ENCODE peak calls at places on chromosomes 4 and X, in seven cellular contexts. H, Z, V, N, L, I and X are unnamed samples.

GRCh38 chr4:181475781-181476180 is 767.4 kb upstream of the TENM3 start:
- DNase-seq in H (no peak), Z (no peak), V (no peak), N (no peak), L (no peak), I (peak; percentile 41), X (no peak)

GRCh38 chr4:19478791-19479190 is 772.9 kb upstream of the SLIT2 start:
- DNase-seq in H (no peak), Z (peak; percentile 65), V (peak; percentile 55), N (peak; percentile 53), L (no peak), I (no peak), X (peak; percentile 50)

GRCh38 chr4:123248260-123248659 is 148.3 kb upstream of the SPRY1 start:
- DNase-seq in H (no peak), Z (no peak), V (no peak), N (no peak), L (no peak), I (no peak), X (peak; percentile 37)

GRCh38 chr4:156732634-156733033 is 239.0 kb downstream of the PDGFC start:
- DNase-seq in H (no peak), Z (no peak), V (no peak), N (no peak), L (no peak), I (no peak), X (peak; percentile 33)

GRCh38 chr4:39627413-39627812 is 11.3 kb downstream of the SMIM14 start:
- DNase-seq in H (no peak), Z (no peak), V (no peak), N (no peak), L (no peak), I (no peak), X (no peak)

GRCh38 chr4:113474017-113474416 is 287.5 kb downstream of the CAMK2D start:
- DNase-seq in H (no peak), Z (peak; percentile 97), V (peak; percentile 96), N (peak; percentile 14), L (no peak), I (no peak), X (peak; percentile 97)

GRCh38 chr4:99683913-99684312 is 26.3 kb upstream of the C4orf54 start:
- DNase-seq in H (no peak), Z (no peak), V (no peak), N (no peak), L (no peak), I (no peak), X (no peak)

GRCh38 chrX:75648803-75649588 is 126.2 kb upstream of the ZDHHC15 start:
- DNase-seq in H (no peak), Z (no peak), V (no peak), N (no peak), L (no peak), I (no peak), X (no peak)

GRCh38 chrX:37078434-37078703 is 70.2 kb downstream of the FAM47C start:
- DNase-seq in H (no peak), Z (no peak), V (no peak), N (no peak), L (no peak), I (no peak), X (no peak)

GRCh38 chr4:2060578-2061207 is 1.6 kb downstream of the NAT8L start:
- DNase-seq in H (no peak), Z (no peak), V (no peak), N (no peak), L (no peak), I (peak; percentile 84), X (peak; percentile 20)

GRCh38 chr4:2058264-2059033 is 678 bp upstream of the NAT8L start:
- DNase-seq in H (no peak), Z (no peak), V (no peak), N (no peak), L (no peak), I (peak; percentile 57), X (peak; percentile 49)

GRCh38 chr4:2059034-2059725 is at the start of gene NAT8L:
- DNase-seq in H (no peak), Z (no peak), V (no peak), N (peak; percentile 11), L (no peak), I (peak; percentile 83), X (peak; percentile 47)

GRCh38 chr4:2059726-2060577 is 825 bp downstream of the NAT8L start:
- DNase-seq in H (no peak), Z (no peak), V (no peak), N (no peak), L (no peak), I (peak; percentile 54), X (peak; percentile 56)

GRCh38 chr4:2057382-2058065 is 1.6 kb upstream of the NAT8L start:
- DNase-seq in H (no peak), Z (no peak), V (no peak), N (no peak), L (no peak), I (no peak), X (no peak)
- TF ChIP-seq EZH2 in H (no peak), Z (peak; percentile 38), V (no peak), N (no peak), L (no peak), I (peak; percentile 42), X (peak; percentile 81)

DNA sequence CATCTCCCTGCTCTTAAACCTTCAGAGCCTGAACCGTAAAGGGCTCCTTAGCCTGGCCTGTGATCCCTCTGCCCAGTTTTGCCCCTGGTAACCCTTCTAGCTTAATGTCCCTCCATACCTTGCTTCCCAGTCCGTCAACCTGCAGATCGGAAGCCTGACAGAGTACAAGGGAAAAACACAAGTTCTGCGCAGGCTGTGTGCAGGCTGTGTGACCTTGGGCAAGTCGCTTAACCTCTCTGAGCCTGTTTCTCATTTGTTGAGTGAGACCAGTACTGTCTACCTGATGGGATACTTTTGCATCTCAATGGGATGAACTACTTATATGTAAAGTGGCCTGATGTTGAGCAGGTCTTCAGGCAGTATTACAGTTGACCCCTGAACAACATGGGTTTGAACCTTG is 1.7 kb downstream of the NSDHL start:
- DNase-seq in H (no peak), Z (no peak), V (no peak), N (no peak), L (no peak), I (no peak), X (no peak)
- H3K79me2 ChIP-seq in H (peaks cover 31% of the 10 kb centered on the region), Z (peaks cover 34% of the 10 kb centered on the region), V (peaks cover 46% of the 10 kb centered on the region), N (peaks cover 41% of the 10 kb centered on the region), L (peaks cover 15% of the 10 kb centered on the region), I (peaks cover 51% of the 10 kb centered on the region), X (peaks cover 47% of the 10 kb centered on the region)

DNA sequence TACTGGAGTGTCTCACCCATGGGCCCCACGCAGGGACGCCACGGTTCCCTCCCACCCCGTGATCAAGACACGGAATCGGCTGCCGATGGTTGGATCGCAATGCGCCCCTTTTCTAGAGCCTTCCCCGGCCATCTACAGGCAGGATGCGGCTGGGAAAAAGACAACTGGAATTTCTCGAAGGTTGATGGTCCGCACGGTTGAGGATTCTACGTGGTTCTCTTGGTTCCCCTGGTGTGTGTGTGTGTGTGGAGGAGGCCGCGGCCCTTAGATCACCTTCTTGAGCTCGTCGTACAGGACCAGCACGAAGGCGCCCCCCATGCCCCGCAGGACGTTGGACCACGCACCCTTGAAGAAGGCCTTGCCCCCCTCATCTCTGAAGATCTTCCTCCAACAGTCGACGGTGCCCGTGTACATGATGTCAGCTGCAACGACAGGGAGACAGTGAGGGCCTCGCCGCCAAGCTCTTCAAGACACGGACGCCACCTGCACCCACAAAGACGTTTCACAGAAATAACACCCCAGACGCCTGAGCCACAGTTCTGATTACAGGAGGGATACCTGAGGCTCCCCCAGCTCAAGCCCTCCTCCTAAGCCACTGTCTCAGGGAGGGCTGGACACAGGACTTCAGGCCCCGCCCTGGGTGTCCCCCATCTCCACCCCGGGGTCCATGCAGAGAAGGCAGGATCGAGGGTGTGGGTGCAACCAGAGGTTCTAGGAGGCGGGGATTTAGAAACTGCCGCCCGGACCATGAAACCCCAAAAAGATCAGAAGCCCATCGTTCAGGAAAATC is 5.4 kb downstream of the SLC25A6 start:
- DNase-seq in H (no peak), Z (no peak), V (no peak), N (no peak), L (no peak), I (no peak), X (no peak)
- H4K20me1 ChIP-seq in H (peaks cover 35% of the 10 kb centered on the region), Z (peaks cover 2% of the 10 kb centered on the region), V (peaks cover 85% of the 10 kb centered on the region), N (peaks cover 65% of the 10 kb centered on the region), L (peaks cover 19% of the 10 kb centered on the region), I (peaks cover 37% of the 10 kb centered on the region), X (peaks cover 10% of the 10 kb centered on the region)

GRCh38 chrX:25010784-25011588 is 4.8 kb downstream of the ARX start:
- DNase-seq in H (no peak), Z (no peak), V (no peak), N (no peak), L (no peak), I (no peak), X (no peak)
- TF ChIP-seq EZH2 in H (no peak), Z (no peak), V (peak; percentile 18), N (no peak), L (no peak), I (peak; percentile 57), X (no peak)

DNA sequence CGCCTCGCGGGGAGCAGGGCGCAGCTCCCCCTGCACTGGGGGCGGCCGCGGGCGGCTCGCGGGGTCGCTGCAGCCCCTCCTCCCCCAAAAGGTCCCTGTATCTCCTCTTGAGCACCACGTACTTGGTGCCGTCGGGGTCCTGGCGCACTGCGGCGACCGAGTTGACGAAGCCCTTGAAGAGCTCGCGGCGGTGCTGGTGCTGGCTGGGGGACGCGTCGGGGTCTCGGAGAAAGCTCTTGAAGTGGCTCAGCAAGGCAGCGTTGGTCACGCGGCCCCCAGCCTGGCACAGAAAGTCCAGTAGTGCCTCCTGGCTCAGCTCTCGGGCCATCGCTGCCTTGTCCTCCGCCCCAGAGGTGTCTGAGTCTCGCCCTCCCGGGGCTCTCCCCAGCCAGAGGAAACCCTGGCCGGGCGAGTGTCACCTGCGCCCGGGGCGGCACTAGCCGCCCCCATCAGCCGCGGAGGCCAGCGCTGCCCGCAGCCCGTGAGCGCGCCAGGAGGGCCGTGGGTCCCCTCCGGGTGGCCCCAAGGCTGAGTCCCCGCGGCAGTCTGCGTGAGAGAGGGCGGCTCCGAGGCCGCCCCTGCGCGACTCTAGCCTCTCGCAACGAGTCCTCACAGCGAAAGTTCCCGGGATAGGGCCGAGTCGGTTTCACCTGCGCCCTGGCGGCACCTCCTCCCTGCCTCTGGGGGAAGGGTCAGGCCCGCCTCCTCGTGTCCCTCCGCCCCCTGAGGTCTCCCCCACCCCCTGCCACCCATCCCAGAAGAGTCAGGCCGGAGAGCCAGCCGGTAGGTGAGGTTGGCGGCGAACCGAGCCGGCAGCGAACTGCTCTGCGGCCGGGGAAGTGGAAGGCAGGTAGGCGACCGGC is at the start of gene SOWAHB:
- DNase-seq in H (peak; percentile 90), Z (no peak), V (no peak), N (peak; percentile 84), L (no peak), I (peak; percentile 85), X (peak; percentile 29)
- H3K79me2 ChIP-seq in H (no peaks in the 10 kb centered on the region), Z (no peaks in the 10 kb centered on the region), V (no peaks in the 10 kb centered on the region), N (no peaks in the 10 kb centered on the region), L (no peaks in the 10 kb centered on the region), I (no peaks in the 10 kb centered on the region), X (no peaks in the 10 kb centered on the region)